ENCODE peak calls at places on chromosomes 6 and 20, in four cellular contexts. R is mesendoderm, C is mucosa of descending colon, J is prostate gland. O is an unnamed sample. For H3K4me1 and H3K36me3, the result is how much of the 10 kb centered on the place peaks cover.

GRCh38 chr6:68760941-68761676 is 126.0 kb downstream of the ADGRB3 start:
- DNase-seq in R (no peak), C (no peak), J (no peak), O (no peak)

GRCh38 chr6:150685860-150686259 is 86.2 kb downstream of the PLEKHG1 start:
- DNase-seq in J (no peak), R (peak), C (no peak), O (no peak)

GRCh38 chr6:122838060-122838780 is 49.2 kb downstream of the SMPDL3A start:
- DNase-seq in R (no peak), C (no peak), J (no peak), O (no peak)

GRCh38 chr6:2037230-2037926 is 208.0 kb downstream of the GMDS start:
- DNase-seq in J (no peak), R (peak), C (no peak), O (no peak)

GRCh38 chr6:7911345-7911725 is 747 bp upstream of the TXNDC5 start:
- DNase-seq in C (no peak), R (peak), J (no peak), O (no peak)

GRCh38 chr6:142683688-142684087 is 261.3 kb downstream of the HIVEP2 start:
- DNase-seq in R (no peak), J (no peak), C (no peak), O (no peak)

GRCh38 chr6:28135393-28135792 is 6.3 kb upstream of the ZKSCAN8 start:
- DNase-seq in C (no peak), R (peak), J (no peak), O (no peak)

GRCh38 chr6:108565893-108566292 is 5.2 kb downstream of the FOXO3 start:
- DNase-seq in R (no peak), J (no peak), C (no peak), O (peak)

GRCh38 chr6:123716506-123716905 is 79.8 kb upstream of the TRDN start:
- DNase-seq in C (no peak), J (no peak), R (no peak), O (no peak)

GRCh38 chr6:136506124-136506799 is 44.0 kb downstream of the MAP7 start:
- DNase-seq in R (no peak), J (peak), C (no peak), O (no peak)

GRCh38 chr6:44580901-44581300 is 193.4 kb downstream of the CDC5L start:
- DNase-seq in C (no peak), J (no peak), R (no peak), O (no peak)

GRCh38 chr20:11379257-11380011 is 538.3 kb upstream of the BTBD3 start:
- DNase-seq in C (peak), J (no peak), R (peak), O (no peak)

GRCh38 chr6:137283940-137284910 is 65.0 kb upstream of the IFNGR1 start:
- DNase-seq in R (no peak), C (no peak), J (no peak), O (no peak)

GRCh38 chr6:67221226-67221625 is 1413.9 kb upstream of the ADGRB3 start:
- DNase-seq in C (no peak), J (no peak), R (no peak), O (no peak)

GRCh38 chr6:3328145-3328544 is 69.4 kb downstream of the PSMG4 start:
- DNase-seq in J (no peak), C (no peak), R (no peak), O (no peak)

GRCh38 chr6:159833556-159833955 is 33.5 kb downstream of the PNLDC1 start:
- DNase-seq in C (no peak), J (no peak), R (no peak), O (peak)

GRCh38 chr6:161301338-161301737 is 27.5 kb upstream of the AGPAT4 start:
- DNase-seq in C (no peak), R (no peak), J (no peak), O (peak)

GRCh38 chr6:137830562-137830961 is 36.5 kb upstream of the TNFAIP3 start:
- DNase-seq in J (no peak), R (no peak), C (no peak), O (no peak)

GRCh38 chr6:93806409-93807270 is 387.3 kb upstream of the EPHA7 start:
- DNase-seq in C (no peak), J (no peak), R (no peak), O (no peak)

GRCh38 chr20:58721951-58722371 is 29.4 kb downstream of the NPEPL1 start:
- DNase-seq in R (no peak), J (no peak), C (no peak), O (peak)

GRCh38 chr20:53576586-53577318 is 16.9 kb downstream of the ZNF217 start:
- DNase-seq in R (no peak), J (no peak), C (no peak), O (no peak)

DNA sequence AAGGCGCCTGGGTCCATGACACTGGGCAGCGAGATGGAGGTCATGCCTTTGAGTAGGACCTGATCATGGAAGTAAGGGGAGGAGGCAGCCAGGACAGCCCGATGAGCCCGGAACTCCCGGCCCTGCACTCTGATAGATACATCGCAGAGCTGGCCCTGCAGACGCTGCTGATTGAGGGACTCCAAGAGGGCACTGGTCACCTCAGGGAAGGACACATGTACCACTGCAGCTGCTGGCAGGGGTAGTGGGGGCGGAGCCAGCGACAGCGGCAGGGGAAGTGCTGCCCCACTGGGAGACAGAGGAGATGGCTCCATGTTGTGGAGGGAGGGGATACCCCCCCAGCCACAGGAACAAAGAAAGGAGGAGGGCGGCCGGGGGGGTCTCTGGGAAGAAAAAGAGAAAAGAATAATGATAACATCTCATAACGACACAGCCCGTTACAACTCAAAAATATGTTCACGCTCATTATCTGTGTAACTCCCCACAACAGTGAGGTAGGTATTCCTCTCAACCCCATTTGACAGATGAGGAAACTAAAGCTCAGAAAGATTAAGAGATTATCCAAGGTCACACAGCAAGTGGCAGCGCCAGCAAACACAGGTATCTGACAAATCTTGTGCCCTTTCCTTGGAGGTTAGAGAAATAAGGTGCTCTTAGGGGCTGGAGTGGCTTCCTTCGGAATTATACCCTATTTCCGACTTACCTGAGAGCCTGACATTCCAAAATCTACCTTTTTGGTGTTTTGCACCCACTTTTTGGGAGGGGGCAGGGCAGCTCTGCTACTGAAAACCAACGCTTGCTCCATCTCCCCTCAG is 734 bp downstream of the ZBTB22 start:
- DNase-seq in R (no peak), C (peak), J (no peak), O (peak)
- H3K4me1 ChIP-seq in R (under half), C (under half), J (under half), O (half or more)

GRCh38 chr20:51507357-51508036 is 35.0 kb downstream of the NFATC2 start:
- DNase-seq in R (no peak), C (no peak), J (no peak), O (no peak)

GRCh38 chr20:51510169-51510568 is 32.4 kb downstream of the NFATC2 start:
- DNase-seq in R (no peak), C (no peak), J (no peak), O (no peak)

GRCh38 chr20:51508158-51508557 is 34.4 kb downstream of the NFATC2 start:
- DNase-seq in C (no peak), J (no peak), R (no peak), O (no peak)

GRCh38 chr20:51508780-51509179 is 33.7 kb downstream of the NFATC2 start:
- DNase-seq in R (no peak), J (no peak), C (no peak), O (no peak)

DNA sequence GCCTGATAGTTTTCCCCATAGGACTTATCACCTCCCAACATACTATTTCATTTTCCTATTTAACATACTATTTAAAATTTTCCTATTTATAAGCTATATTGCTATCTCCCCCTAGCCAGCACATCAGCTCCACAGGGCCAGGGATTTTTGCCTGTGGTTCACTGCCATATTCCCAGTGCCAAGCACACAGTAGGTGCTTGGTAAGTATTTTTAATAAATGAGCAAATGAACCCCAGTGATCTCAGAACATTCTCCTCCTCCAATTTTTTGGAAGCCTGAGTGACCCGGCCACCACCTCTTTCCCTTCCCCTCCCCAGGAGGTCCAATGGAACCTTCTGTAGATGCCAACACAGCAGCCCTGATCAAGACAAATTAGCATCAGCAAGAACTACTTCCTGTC is 33.3 kb downstream of the NFATC2 start:
- DNase-seq in C (no peak), R (no peak), J (no peak), O (no peak)
- H3K36me3 ChIP-seq in C (under half), R (under half), J (under half), O (under half)

DNA sequence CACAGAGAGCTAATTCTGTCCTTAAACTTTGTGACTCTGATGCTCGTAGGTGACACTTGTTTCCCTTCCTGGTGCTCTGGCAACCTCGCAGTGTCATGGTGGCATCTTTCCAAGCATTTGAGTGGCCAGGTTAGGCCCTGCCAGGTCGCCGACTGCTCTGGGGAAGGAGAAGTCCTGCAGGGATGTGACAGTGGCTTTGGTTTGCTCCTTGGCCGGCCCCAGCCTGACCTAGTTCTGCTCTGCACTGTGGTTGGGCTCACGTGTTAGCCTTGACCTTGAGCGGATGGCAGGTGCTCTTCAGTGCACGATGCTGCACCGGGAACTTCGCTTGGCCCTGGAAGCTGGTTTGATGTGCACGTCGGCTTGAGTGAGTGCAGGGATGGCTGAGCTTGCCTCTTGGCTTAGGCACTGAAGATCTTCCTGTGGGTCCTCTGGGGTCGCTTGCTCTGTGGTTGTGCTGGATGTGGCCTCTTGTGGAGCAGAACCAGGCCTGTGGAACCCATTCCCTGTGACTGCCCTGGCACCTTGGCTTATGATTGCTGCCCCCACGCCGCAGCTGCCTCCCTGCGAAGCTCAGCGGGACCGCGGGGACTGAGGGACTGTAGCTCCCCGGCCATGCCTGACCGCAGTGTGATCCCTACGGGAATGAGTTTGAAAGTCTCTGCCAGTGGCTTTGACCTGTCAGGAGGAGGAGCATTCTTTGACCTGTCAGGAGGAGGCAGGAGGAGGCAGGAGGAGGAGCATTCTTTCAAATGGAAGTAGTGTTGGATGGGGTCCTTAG is 8.7 kb downstream of the OSBPL2 start:
- DNase-seq in J (no peak), C (no peak), R (no peak), O (no peak)
- H3K4me1 ChIP-seq in J (under half), C (under half), R (under half), O (under half)

GRCh38 chr6:167567142-167568033 is 242.5 kb downstream of the TTLL2 start:
- DNase-seq in J (no peak), C (no peak), R (no peak), O (no peak)

GRCh38 chr6:167566711-167567141 is 241.8 kb downstream of the TTLL2 start:
- DNase-seq in C (no peak), R (no peak), J (no peak), O (no peak)

GRCh38 chr6:167565884-167566491 is 241.1 kb downstream of the TTLL2 start:
- DNase-seq in J (no peak), C (no peak), R (peak), O (peak)

GRCh38 chr6:167564416-167565250 is 239.7 kb downstream of the TTLL2 start:
- DNase-seq in R (no peak), C (no peak), J (no peak), O (no peak)

GRCh38 chr6:167565388-167565787 is 240.5 kb downstream of the TTLL2 start:
- DNase-seq in C (no peak), R (no peak), J (no peak), O (no peak)
- H3K36me3 ChIP-seq in C (under half), R (under half), J (under half), O (under half)

DNA sequence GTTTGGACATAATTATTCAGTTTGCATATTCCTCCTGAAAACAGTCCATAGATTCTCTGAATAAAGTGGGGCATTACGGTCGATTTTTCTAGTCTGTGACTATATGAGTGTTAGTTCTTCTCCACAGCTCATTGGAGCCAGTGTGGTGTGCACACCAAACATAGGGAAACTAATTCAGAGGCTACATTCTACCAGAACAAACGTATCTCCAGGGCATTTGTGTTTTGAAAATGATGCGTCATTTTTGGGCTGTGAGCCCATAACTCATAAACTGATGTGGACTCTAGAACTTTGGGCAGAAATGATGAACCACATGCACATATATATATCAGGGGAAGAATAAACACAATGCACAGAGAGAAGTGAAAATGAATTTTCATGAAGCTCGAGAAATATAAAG is 41.8 kb downstream of the C6orf58 start:
- DNase-seq in J (no peak), R (no peak), C (no peak), O (no peak)
- H3K4me1 ChIP-seq in J (under half), R (under half), C (under half), O (under half)

GRCh38 chr6:105322499-105323231 is 80.2 kb downstream of the PREP start:
- DNase-seq in C (no peak), R (no peak), J (peak), O (no peak)
- H3K36me3 ChIP-seq in C (under half), R (under half), J (under half), O (under half)

GRCh38 chr6:157532963-157533362 is 152.0 kb downstream of the ZDHHC14 start:
- DNase-seq in R (no peak), J (no peak), C (no peak), O (no peak)

GRCh38 chr6:157534134-157534871 is 153.3 kb downstream of the ZDHHC14 start:
- DNase-seq in C (no peak), R (no peak), J (no peak), O (no peak)

GRCh38 chr6:157534991-157535353 is 154.0 kb downstream of the ZDHHC14 start:
- DNase-seq in R (no peak), C (no peak), J (no peak), O (no peak)

GRCh38 chr6:157531986-157532365 is 151.0 kb downstream of the ZDHHC14 start:
- DNase-seq in C (no peak), J (no peak), R (no peak), O (no peak)

DNA sequence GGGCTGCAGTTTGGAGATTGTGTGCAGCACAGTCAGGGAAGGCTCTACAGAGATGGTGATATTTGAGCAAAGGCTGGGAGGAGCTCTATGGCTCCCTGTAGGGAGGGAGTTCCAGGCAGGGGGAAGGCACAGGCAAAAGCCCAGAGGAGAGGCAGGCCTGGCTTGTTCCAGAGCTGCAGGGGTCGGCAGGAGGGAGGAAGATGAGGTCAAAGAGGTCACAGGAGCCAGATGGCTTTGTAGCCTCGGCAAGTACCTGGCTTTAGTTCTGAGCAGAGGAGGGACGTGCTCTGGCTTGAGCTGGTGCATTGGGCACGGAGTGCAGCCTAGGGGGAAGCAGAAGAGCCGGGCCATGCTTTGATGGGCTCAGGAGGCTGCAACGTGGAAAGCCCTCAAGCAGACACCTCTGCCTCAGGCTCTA is 152.4 kb downstream of the ZDHHC14 start:
- DNase-seq in C (no peak), R (peak), J (no peak), O (no peak)
- H3K4me1 ChIP-seq in C (under half), R (under half), J (under half), O (under half)

GRCh38 chr20:34945315-34946077 is 10.1 kb downstream of the GSS start:
- DNase-seq in J (peak), C (no peak), R (no peak), O (no peak)
- H3K36me3 ChIP-seq in J (under half), C (under half), R (under half), O (under half)